ENCODE peak calls at places on chromosomes 16 and 17, in four cellular contexts. One of them, this sample, is unnamed.

GRCh38 chr16:70429888-70430666 is 8.8 kb downstream of the ST3GAL2 start:
- DNase-seq in Daoy: no peak
- DNase-seq in HEK293T: no peak
- DNase-seq in SW480: no peak
- DNase-seq in this sample: no peak

GRCh38 chr17:67559381-67559966 is 158.3 kb upstream of the NOL11 start:
- DNase-seq in HEK293T: no peak
- DNase-seq in Daoy: peak
- DNase-seq in SW480: no peak
- DNase-seq in this sample: no peak

GRCh38 chr16:73095885-73096341 is 48.0 kb upstream of the ZFHX3 start:
- DNase-seq in SW480: no peak
- DNase-seq in HEK293T: peak
- DNase-seq in Daoy: peak
- DNase-seq in this sample: no peak

GRCh38 chr16:75074920-75075687 is 41.5 kb downstream of the LDHD start:
- DNase-seq in HEK293T: no peak
- DNase-seq in Daoy: peak
- DNase-seq in SW480: no peak
- DNase-seq in this sample: no peak

GRCh38 chr17:13981881-13982280 is 87.4 kb upstream of the COX10 start:
- DNase-seq in HEK293T: no peak
- DNase-seq in SW480: no peak
- DNase-seq in Daoy: no peak
- DNase-seq in this sample: no peak

GRCh38 chr17:57735707-57736106 is 9.4 kb downstream of the CCDC182 start:
- DNase-seq in SW480: peak
- DNase-seq in HEK293T: peak
- DNase-seq in Daoy: peak
- DNase-seq in this sample: peak

GRCh38 chr17:58913971-58914769 is 158.5 kb downstream of the PPM1E start:
- DNase-seq in Daoy: no peak
- DNase-seq in SW480: peak
- DNase-seq in HEK293T: no peak
- DNase-seq in this sample: no peak

GRCh38 chr17:28612936-28613872 is 781 bp downstream of the RSKR start:
- DNase-seq in Daoy: peak
- DNase-seq in SW480: peak
- DNase-seq in HEK293T: peak
- DNase-seq in this sample: peak

GRCh38 chr17:47895856-47896671 is at the start of gene SP2:
- DNase-seq in Daoy: peak
- DNase-seq in HEK293T: peak
- DNase-seq in SW480: peak
- DNase-seq in this sample: peak

GRCh38 chr17:28426081-28426519 is 20.1 kb upstream of the SLC46A1 start:
- DNase-seq in SW480: no peak
- DNase-seq in HEK293T: peak
- DNase-seq in Daoy: peak
- DNase-seq in this sample: no peak

GRCh38 chr17:2796164-2797140 is at the start of gene RAP1GAP2:
- DNase-seq in SW480: no peak
- DNase-seq in Daoy: peak
- DNase-seq in HEK293T: no peak
- DNase-seq in this sample: no peak

GRCh38 chr17:1232786-1233185 is 37.5 kb upstream of the BHLHA9 start:
- DNase-seq in SW480: no peak
- DNase-seq in HEK293T: no peak
- DNase-seq in Daoy: peak
- DNase-seq in this sample: no peak

GRCh38 chr16:56222482-56222997 is 31.3 kb downstream of the GNAO1 start:
- DNase-seq in SW480: no peak
- DNase-seq in HEK293T: no peak
- DNase-seq in Daoy: no peak
- DNase-seq in this sample: no peak

GRCh38 chr16:2205104-2205966 is at the start of gene MLST8:
- DNase-seq in HEK293T: peak
- DNase-seq in SW480: peak
- DNase-seq in Daoy: peak
- DNase-seq in this sample: peak

GRCh38 chr16:31071861-31072260 is 2.2 kb downstream of the ZNF668 start:
- DNase-seq in Daoy: peak
- DNase-seq in SW480: no peak
- DNase-seq in HEK293T: no peak
- DNase-seq in this sample: no peak

GRCh38 chr16:24289301-24289700 is 33.2 kb downstream of the CACNG3 start:
- DNase-seq in Daoy: no peak
- DNase-seq in HEK293T: no peak
- DNase-seq in SW480: no peak
- DNase-seq in this sample: no peak

GRCh38 chr16:17395849-17396480 is 74.8 kb downstream of the XYLT1 start:
- DNase-seq in Daoy: no peak
- DNase-seq in HEK293T: no peak
- DNase-seq in SW480: no peak
- DNase-seq in this sample: peak

GRCh38 chr16:57600048-57600835 is 28.2 kb upstream of the ADGRG1 start:
- DNase-seq in HEK293T: peak
- DNase-seq in Daoy: peak
- DNase-seq in SW480: peak
- DNase-seq in this sample: peak

This sample was measured in T47D.